ENCODE peak calls at places on chromosome 17, in six cellular contexts. One of them, this sample, is unnamed.

GRCh38 chr17:19747159-19747719 is 859 bp downstream of the ALDH3A1 start:
- DNase-seq in kidney tubule cell: no peak
- DNase-seq in heart left ventricle: no peak
- DNase-seq in T-helper 1 cell: no peak
- DNase-seq in activated naive CD8-positive, alpha-beta T cell treated with anti-CD3 and anti-CD28 coated beads for 36 hours: no peak
- DNase-seq in ACHN: no peak
- DNase-seq in this sample: no peak

GRCh38 chr17:42281571-42282096 is 5.4 kb upstream of the STAT5B start:
- DNase-seq in T-helper 1 cell: no peak
- DNase-seq in heart left ventricle: no peak
- DNase-seq in kidney tubule cell: no peak
- DNase-seq in ACHN: no peak
- DNase-seq in activated naive CD8-positive, alpha-beta T cell treated with anti-CD3 and anti-CD28 coated beads for 36 hours: no peak
- DNase-seq in this sample: no peak

GRCh38 chr17:7903154-7904103 is 12.7 kb downstream of the RNF227 start:
- DNase-seq in activated naive CD8-positive, alpha-beta T cell treated with anti-CD3 and anti-CD28 coated beads for 36 hours: no peak
- DNase-seq in T-helper 1 cell: no peak
- DNase-seq in kidney tubule cell: no peak
- DNase-seq in heart left ventricle: no peak
- DNase-seq in ACHN: no peak
- DNase-seq in this sample: no peak

GRCh38 chr17:78935419-78936323 is 10.5 kb upstream of the TIMP2 start:
- DNase-seq in kidney tubule cell: peak; percentile 70
- DNase-seq in ACHN: peak; percentile 67
- DNase-seq in heart left ventricle: peak; percentile 84
- DNase-seq in activated naive CD8-positive, alpha-beta T cell treated with anti-CD3 and anti-CD28 coated beads for 36 hours: no peak
- DNase-seq in T-helper 1 cell: no peak
- DNase-seq in this sample: peak; percentile 39

GRCh38 chr17:78126895-78127239 is 1.7 kb downstream of the TMC6 start:
- DNase-seq in activated naive CD8-positive, alpha-beta T cell treated with anti-CD3 and anti-CD28 coated beads for 36 hours: no peak
- DNase-seq in T-helper 1 cell: no peak
- DNase-seq in ACHN: no peak
- DNase-seq in kidney tubule cell: no peak
- DNase-seq in heart left ventricle: no peak
- DNase-seq in this sample: no peak

GRCh38 chr17:32722733-32723132 is 154.2 kb downstream of the MYO1D start:
- DNase-seq in kidney tubule cell: peak; percentile 50
- DNase-seq in activated naive CD8-positive, alpha-beta T cell treated with anti-CD3 and anti-CD28 coated beads for 36 hours: no peak
- DNase-seq in T-helper 1 cell: no peak
- DNase-seq in heart left ventricle: no peak
- DNase-seq in ACHN: no peak
- DNase-seq in this sample: no peak

GRCh38 chr17:48240562-48241130 is 133.1 kb downstream of the SNX11 start:
- DNase-seq in heart left ventricle: no peak
- DNase-seq in activated naive CD8-positive, alpha-beta T cell treated with anti-CD3 and anti-CD28 coated beads for 36 hours: no peak
- DNase-seq in T-helper 1 cell: no peak
- DNase-seq in ACHN: peak; percentile 76
- DNase-seq in kidney tubule cell: peak; percentile 84
- DNase-seq in this sample: no peak

GRCh38 chr17:83190601-83191387 is 111.4 kb downstream of the METRNL start:
- DNase-seq in kidney tubule cell: no peak
- DNase-seq in heart left ventricle: peak; percentile 22
- DNase-seq in T-helper 1 cell: no peak
- DNase-seq in ACHN: no peak
- DNase-seq in activated naive CD8-positive, alpha-beta T cell treated with anti-CD3 and anti-CD28 coated beads for 36 hours: no peak
- DNase-seq in this sample: peak; percentile 26

GRCh38 chr17:81294512-81295030 is 536 bp downstream of the SLC38A10 start:
- DNase-seq in kidney tubule cell: peak; percentile 23
- DNase-seq in ACHN: peak; percentile 49
- DNase-seq in activated naive CD8-positive, alpha-beta T cell treated with anti-CD3 and anti-CD28 coated beads for 36 hours: peak; percentile 28
- DNase-seq in T-helper 1 cell: no peak
- DNase-seq in heart left ventricle: peak; percentile 47
- DNase-seq in this sample: no peak

GRCh38 chr17:33730131-33730530 is 437.0 kb upstream of the ASIC2 start:
- DNase-seq in kidney tubule cell: no peak
- DNase-seq in T-helper 1 cell: no peak
- DNase-seq in heart left ventricle: no peak
- DNase-seq in activated naive CD8-positive, alpha-beta T cell treated with anti-CD3 and anti-CD28 coated beads for 36 hours: no peak
- DNase-seq in ACHN: no peak
- DNase-seq in this sample: no peak

GRCh38 chr17:77742579-77742978 is 215.9 kb upstream of the TNRC6C start:
- DNase-seq in ACHN: no peak
- DNase-seq in activated naive CD8-positive, alpha-beta T cell treated with anti-CD3 and anti-CD28 coated beads for 36 hours: no peak
- DNase-seq in kidney tubule cell: no peak
- DNase-seq in T-helper 1 cell: no peak
- DNase-seq in heart left ventricle: no peak
- DNase-seq in this sample: no peak

GRCh38 chr17:57672205-57672632 is 72.9 kb downstream of the CCDC182 start:
- DNase-seq in T-helper 1 cell: no peak
- DNase-seq in ACHN: peak; percentile 48
- DNase-seq in activated naive CD8-positive, alpha-beta T cell treated with anti-CD3 and anti-CD28 coated beads for 36 hours: peak; percentile 41
- DNase-seq in kidney tubule cell: peak; percentile 81
- DNase-seq in heart left ventricle: no peak
- DNase-seq in this sample: no peak

GRCh38 chr17:73657473-73658116 is 13.3 kb upstream of the SDK2 start:
- DNase-seq in kidney tubule cell: peak; percentile 49
- DNase-seq in heart left ventricle: peak; percentile 52
- DNase-seq in T-helper 1 cell: no peak
- DNase-seq in ACHN: peak; percentile 60
- DNase-seq in activated naive CD8-positive, alpha-beta T cell treated with anti-CD3 and anti-CD28 coated beads for 36 hours: no peak
- DNase-seq in this sample: peak; percentile 39

GRCh38 chr17:10172241-10172741 is 26.1 kb downstream of the GAS7 start:
- DNase-seq in activated naive CD8-positive, alpha-beta T cell treated with anti-CD3 and anti-CD28 coated beads for 36 hours: no peak
- DNase-seq in ACHN: no peak
- DNase-seq in kidney tubule cell: no peak
- DNase-seq in heart left ventricle: no peak
- DNase-seq in T-helper 1 cell: no peak
- DNase-seq in this sample: no peak

GRCh38 chr17:80732268-80732667 is 187.6 kb downstream of the RPTOR start:
- DNase-seq in activated naive CD8-positive, alpha-beta T cell treated with anti-CD3 and anti-CD28 coated beads for 36 hours: no peak
- DNase-seq in ACHN: no peak
- DNase-seq in T-helper 1 cell: no peak
- DNase-seq in kidney tubule cell: no peak
- DNase-seq in heart left ventricle: no peak
- DNase-seq in this sample: no peak

GRCh38 chr17:56754523-56755208 is 79.1 kb downstream of the C17orf67 start:
- DNase-seq in T-helper 1 cell: no peak
- DNase-seq in heart left ventricle: no peak
- DNase-seq in activated naive CD8-positive, alpha-beta T cell treated with anti-CD3 and anti-CD28 coated beads for 36 hours: no peak
- DNase-seq in ACHN: no peak
- DNase-seq in kidney tubule cell: peak; percentile 56
- DNase-seq in this sample: no peak

GRCh38 chr17:39145143-39145542 is 6.3 kb downstream of the PLXDC1 start:
- DNase-seq in T-helper 1 cell: no peak
- DNase-seq in activated naive CD8-positive, alpha-beta T cell treated with anti-CD3 and anti-CD28 coated beads for 36 hours: no peak
- DNase-seq in heart left ventricle: peak; percentile 18
- DNase-seq in ACHN: no peak
- DNase-seq in kidney tubule cell: no peak
- DNase-seq in this sample: no peak

GRCh38 chr17:45394913-45395568 is 37.6 kb downstream of the ARHGAP27 start:
- DNase-seq in kidney tubule cell: peak; percentile 66
- DNase-seq in T-helper 1 cell: no peak
- DNase-seq in heart left ventricle: peak; percentile 77
- DNase-seq in ACHN: peak; percentile 72
- DNase-seq in activated naive CD8-positive, alpha-beta T cell treated with anti-CD3 and anti-CD28 coated beads for 36 hours: peak; percentile 43
- DNase-seq in this sample: peak; percentile 57

GRCh38 chr17:59160203-59161025 is 4.9 kb downstream of the PRR11 start:
- DNase-seq in kidney tubule cell: no peak
- DNase-seq in heart left ventricle: no peak
- DNase-seq in activated naive CD8-positive, alpha-beta T cell treated with anti-CD3 and anti-CD28 coated beads for 36 hours: no peak
- DNase-seq in T-helper 1 cell: no peak
- DNase-seq in ACHN: peak; percentile 22
- DNase-seq in this sample: no peak

GRCh38 chr17:8822401-8823035 is 23.4 kb upstream of the MFSD6L start:
- DNase-seq in heart left ventricle: no peak
- DNase-seq in activated naive CD8-positive, alpha-beta T cell treated with anti-CD3 and anti-CD28 coated beads for 36 hours: no peak
- DNase-seq in kidney tubule cell: no peak
- DNase-seq in ACHN: no peak
- DNase-seq in T-helper 1 cell: no peak
- DNase-seq in this sample: peak; percentile 11

GRCh38 chr17:32523017-32523680 is 36.4 kb downstream of the CDK5R1 start:
- DNase-seq in activated naive CD8-positive, alpha-beta T cell treated with anti-CD3 and anti-CD28 coated beads for 36 hours: peak; percentile 63
- DNase-seq in heart left ventricle: no peak
- DNase-seq in kidney tubule cell: no peak
- DNase-seq in ACHN: no peak
- DNase-seq in T-helper 1 cell: no peak
- DNase-seq in this sample: no peak

GRCh38 chr17:30796016-30796415 is 28.5 kb downstream of the CRLF3 start:
- DNase-seq in T-helper 1 cell: no peak
- DNase-seq in heart left ventricle: no peak
- DNase-seq in kidney tubule cell: no peak
- DNase-seq in activated naive CD8-positive, alpha-beta T cell treated with anti-CD3 and anti-CD28 coated beads for 36 hours: no peak
- DNase-seq in ACHN: no peak
- DNase-seq in this sample: no peak

GRCh38 chr17:72588961-72589360 is 468.1 kb downstream of the SOX9 start:
- DNase-seq in T-helper 1 cell: peak; percentile 15
- DNase-seq in kidney tubule cell: peak; percentile 87
- DNase-seq in ACHN: peak; percentile 87
- DNase-seq in heart left ventricle: no peak
- DNase-seq in activated naive CD8-positive, alpha-beta T cell treated with anti-CD3 and anti-CD28 coated beads for 36 hours: no peak
- DNase-seq in this sample: peak; percentile 71

GRCh38 chr17:56593073-56593740 is at the start of gene NOG:
- DNase-seq in ACHN: peak; percentile 81
- DNase-seq in kidney tubule cell: peak; percentile 62
- DNase-seq in heart left ventricle: peak; percentile 38
- DNase-seq in activated naive CD8-positive, alpha-beta T cell treated with anti-CD3 and anti-CD28 coated beads for 36 hours: peak; percentile 60
- DNase-seq in T-helper 1 cell: peak; percentile 15
- DNase-seq in this sample: peak; percentile 44

GRCh38 chr17:79079421-79080200 is 5.0 kb downstream of the ENGASE start:
- DNase-seq in activated naive CD8-positive, alpha-beta T cell treated with anti-CD3 and anti-CD28 coated beads for 36 hours: no peak
- DNase-seq in heart left ventricle: no peak
- DNase-seq in kidney tubule cell: no peak
- DNase-seq in ACHN: no peak
- DNase-seq in T-helper 1 cell: no peak
- DNase-seq in this sample: no peak

GRCh38 chr17:36829676-36830075 is 107.6 kb upstream of the LHX1 start:
- DNase-seq in ACHN: no peak
- DNase-seq in activated naive CD8-positive, alpha-beta T cell treated with anti-CD3 and anti-CD28 coated beads for 36 hours: no peak
- DNase-seq in kidney tubule cell: peak; percentile 37
- DNase-seq in heart left ventricle: no peak
- DNase-seq in T-helper 1 cell: no peak
- DNase-seq in this sample: no peak

GRCh38 chr17:2213291-2213960 is 90.2 kb downstream of the SMG6 start:
- DNase-seq in T-helper 1 cell: no peak
- DNase-seq in ACHN: no peak
- DNase-seq in activated naive CD8-positive, alpha-beta T cell treated with anti-CD3 and anti-CD28 coated beads for 36 hours: no peak
- DNase-seq in heart left ventricle: no peak
- DNase-seq in kidney tubule cell: no peak
- DNase-seq in this sample: no peak

GRCh38 chr17:14442798-14443553 is 142.1 kb downstream of the HS3ST3B1 start:
- DNase-seq in activated naive CD8-positive, alpha-beta T cell treated with anti-CD3 and anti-CD28 coated beads for 36 hours: no peak
- DNase-seq in ACHN: no peak
- DNase-seq in kidney tubule cell: no peak
- DNase-seq in heart left ventricle: no peak
- DNase-seq in T-helper 1 cell: no peak
- DNase-seq in this sample: no peak

GRCh38 chr17:7922499-7923289 is 6.6 kb upstream of the RNF227 start:
- DNase-seq in T-helper 1 cell: peak; percentile 75
- DNase-seq in heart left ventricle: peak; percentile 88
- DNase-seq in ACHN: peak; percentile 79
- DNase-seq in kidney tubule cell: peak; percentile 61
- DNase-seq in activated naive CD8-positive, alpha-beta T cell treated with anti-CD3 and anti-CD28 coated beads for 36 hours: peak; percentile 84
- DNase-seq in this sample: peak; percentile 84

GRCh38 chr17:11882716-11883115 is 114.6 kb downstream of the ZNF18 start:
- DNase-seq in heart left ventricle: no peak
- DNase-seq in T-helper 1 cell: no peak
- DNase-seq in kidney tubule cell: no peak
- DNase-seq in activated naive CD8-positive, alpha-beta T cell treated with anti-CD3 and anti-CD28 coated beads for 36 hours: no peak
- DNase-seq in ACHN: no peak
- DNase-seq in this sample: no peak

GRCh38 chr17:68871447-68871846 is 83.7 kb downstream of the ABCA8 start:
- DNase-seq in ACHN: no peak
- DNase-seq in heart left ventricle: no peak
- DNase-seq in activated naive CD8-positive, alpha-beta T cell treated with anti-CD3 and anti-CD28 coated beads for 36 hours: no peak
- DNase-seq in kidney tubule cell: no peak
- DNase-seq in T-helper 1 cell: no peak
- DNase-seq in this sample: no peak

GRCh38 chr17:16878084-16878483 is 93.8 kb downstream of the TNFRSF13B start:
- DNase-seq in kidney tubule cell: no peak
- DNase-seq in ACHN: no peak
- DNase-seq in T-helper 1 cell: no peak
- DNase-seq in activated naive CD8-positive, alpha-beta T cell treated with anti-CD3 and anti-CD28 coated beads for 36 hours: no peak
- DNase-seq in heart left ventricle: no peak
- DNase-seq in this sample: no peak

This sample was measured in lung.